ENCODE peak calls at places on chromosome 10, in seven cellular contexts. W is H1; I is body of pancreas; P is OCI-LY7; J is CD8-positive, alpha-beta memory T cell; N is CD4-positive, CD25-positive, alpha-beta regulatory T cell; T is right atrium auricular region. L is an unnamed sample. For H3K36me3, the result is how much of the 10 kb centered on the place peaks cover.

GRCh38 chr10:128046934-128047251 is 79.3 kb downstream of the MKI67 start:
- DNase-seq in W (no peak), I (no peak), P (no peak), J (no peak), N (no peak), T (no peak), L (no peak)

GRCh38 chr10:121088524-121088923 is 237.4 kb downstream of the WDR11 start:
- DNase-seq in W (no peak), I (no peak), P (no peak), J (no peak), N (no peak), T (no peak), L (no peak)

GRCh38 chr10:70093335-70093944 is 39.2 kb downstream of the AIFM2 start:
- DNase-seq in W (no peak), I (no peak), P (no peak), J (peak), N (peak), T (no peak), L (no peak)

GRCh38 chr10:133185421-133185820 is 25.4 kb downstream of the KNDC1 start:
- DNase-seq in W (no peak), I (no peak), P (no peak), J (no peak), N (no peak), T (no peak), L (no peak)

GRCh38 chr10:75972494-75973276 is 541.3 kb downstream of the LRMDA start:
- DNase-seq in W (no peak), I (peak), P (no peak), J (no peak), N (no peak), T (peak), L (no peak)

GRCh38 chr10:101611506-101611905 is 23.4 kb downstream of the DPCD start:
- DNase-seq in W (no peak), I (no peak), P (peak), J (no peak), N (no peak), T (no peak), L (no peak)

GRCh38 chr10:42872865-42873435 is 90.4 kb downstream of the BMS1 start:
- DNase-seq in W (no peak), I (no peak), P (no peak), J (no peak), N (no peak), T (peak), L (no peak)

GRCh38 chr10:10831085-10831484 is 186.6 kb upstream of the CELF2 start:
- DNase-seq in W (no peak), I (peak), P (no peak), J (no peak), N (no peak), T (peak), L (no peak)

GRCh38 chr10:121553861-121554264 is 44.4 kb downstream of the FGFR2 start:
- DNase-seq in W (no peak), I (peak), P (no peak), J (no peak), N (no peak), T (no peak), L (no peak)

GRCh38 chr10:12707461-12708185 is 293.9 kb downstream of the CCDC3 start:
- DNase-seq in W (peak), I (peak), P (peak), J (no peak), N (no peak), T (peak), L (no peak)

GRCh38 chr10:104641150-104642000 is at the start of gene SORCS3:
- DNase-seq in W (no peak), I (no peak), P (no peak), J (no peak), N (no peak), T (peak), L (no peak)

GRCh38 chr10:65482848-65483247 is 1443.0 kb upstream of the LRRTM3 start:
- DNase-seq in W (no peak), I (no peak), P (no peak), J (no peak), N (no peak), T (no peak), L (no peak)

GRCh38 chr10:94403034-94403822 is 887 bp downstream of the TBC1D12 start:
- DNase-seq in W (no peak), I (peak), P (peak), J (peak), N (peak), T (peak), L (no peak)

GRCh38 chr10:129784286-129784685 is 179.8 kb downstream of the EBF3 start:
- DNase-seq in W (no peak), I (no peak), P (no peak), J (no peak), N (no peak), T (no peak), L (no peak)

GRCh38 chr10:79066460-79067240 is 2.1 kb upstream of the ZMIZ1 start:
- DNase-seq in W (no peak), I (peak), P (no peak), J (no peak), N (no peak), T (peak), L (no peak)

GRCh38 chr10:15856328-15857000 is 3.8 kb downstream of the MINDY3 start:
- DNase-seq in W (no peak), I (no peak), P (no peak), J (no peak), N (no peak), T (no peak), L (no peak)

GRCh38 chr10:31836569-31837406 is 91.8 kb downstream of the ARHGAP12 start:
- DNase-seq in W (no peak), I (peak), P (peak), J (no peak), N (no peak), T (no peak), L (peak)

GRCh38 chr10:84008878-84009277 is 130.4 kb upstream of the GHITM start:
- DNase-seq in W (no peak), I (no peak), P (peak), J (no peak), N (no peak), T (no peak), L (peak)

GRCh38 chr10:8778713-8779112 is 724.2 kb downstream of the GATA3 start:
- DNase-seq in W (no peak), I (no peak), P (no peak), J (no peak), N (no peak), T (no peak), L (no peak)

GRCh38 chr10:12638103-12638502 is 288.8 kb downstream of the CAMK1D start:
- DNase-seq in W (no peak), I (no peak), P (no peak), J (no peak), N (no peak), T (no peak), L (no peak)

GRCh38 chr10:89151857-89152256 is 55.3 kb downstream of the CH25H start:
- DNase-seq in W (no peak), I (no peak), P (no peak), J (no peak), N (no peak), T (no peak), L (no peak)

GRCh38 chr10:60907972-60908371 is 36.0 kb downstream of the RHOBTB1 start:
- DNase-seq in W (no peak), I (no peak), P (no peak), J (no peak), N (no peak), T (no peak), L (no peak)
- H3K27ac ChIP-seq in W (no peak), I (no peak), P (no peak), J (no peak), N (no peak), T (peak), L (no peak)

GRCh38 chr10:48526846-48527505 is 77.9 kb downstream of the ARHGAP22 start:
- DNase-seq in W (no peak), I (no peak), P (no peak), J (no peak), N (no peak), T (no peak), L (no peak)

GRCh38 chr10:48527691-48528212 is 77.1 kb downstream of the ARHGAP22 start:
- DNase-seq in W (no peak), I (no peak), P (no peak), J (no peak), N (no peak), T (no peak), L (no peak)

GRCh38 chr10:48525956-48526355 is 78.9 kb downstream of the ARHGAP22 start:
- DNase-seq in W (no peak), I (no peak), P (no peak), J (no peak), N (no peak), T (no peak), L (no peak)

GRCh38 chr10:48525113-48525512 is 79.8 kb downstream of the ARHGAP22 start:
- DNase-seq in W (no peak), I (no peak), P (no peak), J (no peak), N (no peak), T (no peak), L (no peak)

GRCh38 chr10:48526371-48526821 is 78.5 kb downstream of the ARHGAP22 start:
- DNase-seq in W (no peak), I (no peak), P (no peak), J (no peak), N (no peak), T (no peak), L (no peak)
- H3K4me3 ChIP-seq in W (no peak), I (no peak), P (no peak), J (no peak), N (no peak), T (no peak), L (no peak)

GRCh38 chr10:72204724-72205123 is 11.1 kb upstream of the ANAPC16 start:
- DNase-seq in W (no peak), I (no peak), P (no peak), J (no peak), N (no peak), T (no peak), L (no peak)

GRCh38 chr10:72200883-72201282 is 14.9 kb upstream of the ANAPC16 start:
- DNase-seq in W (no peak), I (no peak), P (no peak), J (no peak), N (no peak), T (no peak), L (no peak)

GRCh38 chr10:72206511-72207229 is 9.1 kb upstream of the ANAPC16 start:
- DNase-seq in W (no peak), I (no peak), P (no peak), J (no peak), N (no peak), T (no peak), L (no peak)

GRCh38 chr10:72201293-72201692 is 14.5 kb upstream of the ANAPC16 start:
- DNase-seq in W (no peak), I (no peak), P (no peak), J (no peak), N (no peak), T (no peak), L (no peak)

DNA sequence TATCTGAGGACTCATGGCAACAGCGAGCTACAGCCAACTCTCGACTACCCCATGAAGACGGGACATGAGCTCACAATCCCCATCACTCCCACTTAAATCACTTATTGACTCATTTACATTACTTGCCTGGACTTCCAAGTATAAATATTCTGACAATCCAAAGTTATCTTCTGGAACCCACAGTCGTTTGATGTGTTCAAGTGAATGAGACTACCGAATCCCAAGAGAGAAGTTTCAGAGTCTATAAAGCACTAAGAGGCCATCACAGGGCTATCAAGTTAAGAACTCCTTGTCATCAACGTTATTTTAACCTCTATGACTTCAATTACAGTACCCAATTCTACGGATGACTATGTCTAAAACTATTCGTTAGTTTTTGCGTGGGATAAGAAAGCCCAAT is 11.5 kb upstream of the ANAPC16 start:
- DNase-seq in W (no peak), I (no peak), P (no peak), J (no peak), N (no peak), T (no peak), L (no peak)
- H3K36me3 ChIP-seq in W (under half), I (under half), P (half or more), J (under half), N (under half), T (half or more), L (under half)

GRCh38 chr10:35135861-35136260 is 9.2 kb downstream of the CREM start:
- DNase-seq in W (no peak), I (no peak), P (peak), J (no peak), N (no peak), T (no peak), L (no peak)
- H3K27ac ChIP-seq in W (no peak), I (no peak), P (peak), J (no peak), N (peak), T (no peak), L (no peak)

DNA sequence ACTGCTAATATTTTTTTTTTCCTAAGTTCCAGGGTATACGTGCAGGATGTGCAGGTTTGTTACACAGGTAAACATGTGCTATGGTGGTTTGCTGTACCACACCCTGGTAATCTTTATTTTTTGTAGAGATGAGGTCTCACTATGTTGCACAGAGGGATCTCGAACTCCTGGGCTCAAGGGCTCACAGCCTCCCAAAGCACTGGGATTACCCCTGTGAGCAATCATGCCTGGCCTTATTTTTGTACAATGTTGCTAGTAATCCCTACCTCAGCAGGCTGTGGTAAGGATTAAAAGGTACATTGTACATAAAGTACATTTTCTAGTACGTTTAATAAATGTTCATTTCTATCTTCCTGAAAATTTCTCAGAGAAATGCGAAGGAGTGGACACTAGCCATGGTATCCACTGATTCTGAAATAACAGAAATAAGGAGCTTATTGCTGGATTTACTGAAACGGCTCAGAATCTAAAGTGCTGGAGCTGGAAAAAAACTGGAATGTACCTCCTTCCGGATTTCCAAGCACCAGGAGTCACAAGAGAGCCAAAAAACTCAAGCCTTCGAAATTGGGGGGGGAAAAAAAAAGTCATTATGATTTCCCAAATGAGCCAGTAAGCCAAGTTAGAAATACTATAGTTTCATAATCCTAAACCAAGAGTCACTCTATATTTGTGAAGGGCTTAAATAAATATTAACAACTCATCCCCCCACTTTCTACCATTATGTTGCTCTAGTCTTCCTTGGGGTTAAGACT is 69.6 kb downstream of the NT5C2 start:
- DNase-seq in W (no peak), I (no peak), P (no peak), J (no peak), N (no peak), T (no peak), L (no peak)
- H3K4me3 ChIP-seq in W (no peak), I (no peak), P (no peak), J (no peak), N (no peak), T (no peak), L (no peak)